ENCODE peak calls at places on chromosomes 3 and 15, in six cellular contexts. One of them, this sample, is unnamed.
A peak's percentile ranks its signal among the peaks of the same experiment; 100 is the strongest.

GRCh38 chr15:36938131-36938530 is 162.2 kb downstream of the MEIS2 start:
- DNase-seq in H9: no peak
- DNase-seq in endodermal cell: no peak
- DNase-seq in fibroblast of lung: no peak
- DNase-seq in neuronal stem cell: no peak
- DNase-seq in PC-3: no peak
- DNase-seq in this sample: no peak

GRCh38 chr3:158718490-158719170 is 13.6 kb downstream of the RARRES1 start:
- DNase-seq in fibroblast of lung: peak; percentile 98
- DNase-seq in PC-3: peak; percentile 95
- DNase-seq in H9: no peak
- DNase-seq in endodermal cell: no peak
- DNase-seq in neuronal stem cell: no peak
- DNase-seq in this sample: no peak

GRCh38 chr3:151087648-151088047 is 2.2 kb downstream of the MED12L start:
- DNase-seq in neuronal stem cell: no peak
- DNase-seq in endodermal cell: no peak
- DNase-seq in H9: no peak
- DNase-seq in PC-3: no peak
- DNase-seq in fibroblast of lung: no peak
- DNase-seq in this sample: no peak

GRCh38 chr3:33372218-33373081 is 67.8 kb downstream of the UBP1 start:
- DNase-seq in fibroblast of lung: peak; percentile 77
- DNase-seq in neuronal stem cell: peak; percentile 41
- DNase-seq in H9: no peak
- DNase-seq in endodermal cell: peak; percentile 69
- DNase-seq in PC-3: peak; percentile 84
- DNase-seq in this sample: peak; percentile 84

GRCh38 chr15:95598456-95598855 is 732.0 kb upstream of the NR2F2 start:
- DNase-seq in PC-3: no peak
- DNase-seq in endodermal cell: no peak
- DNase-seq in neuronal stem cell: no peak
- DNase-seq in H9: no peak
- DNase-seq in fibroblast of lung: no peak
- DNase-seq in this sample: no peak

GRCh38 chr3:46935989-46936620 is 40.4 kb downstream of the CCDC12 start:
- DNase-seq in neuronal stem cell: no peak
- DNase-seq in H9: no peak
- DNase-seq in endodermal cell: no peak
- DNase-seq in PC-3: no peak
- DNase-seq in fibroblast of lung: no peak
- DNase-seq in this sample: peak; percentile 69

GRCh38 chr3:130779486-130779885 is 32.9 kb upstream of the PIK3R4 start:
- DNase-seq in fibroblast of lung: no peak
- DNase-seq in endodermal cell: no peak
- DNase-seq in PC-3: no peak
- DNase-seq in neuronal stem cell: no peak
- DNase-seq in H9: no peak
- DNase-seq in this sample: no peak

GRCh38 chr3:189779166-189779565 is 148.0 kb downstream of the TP63 start:
- DNase-seq in H9: no peak
- DNase-seq in neuronal stem cell: no peak
- DNase-seq in endodermal cell: peak; percentile 50
- DNase-seq in PC-3: no peak
- DNase-seq in fibroblast of lung: no peak
- DNase-seq in this sample: no peak

GRCh38 chr3:47910777-47911440 is 105.3 kb downstream of the MAP4 start:
- DNase-seq in endodermal cell: peak; percentile 75
- DNase-seq in PC-3: peak; percentile 95
- DNase-seq in neuronal stem cell: no peak
- DNase-seq in H9: no peak
- DNase-seq in fibroblast of lung: peak; percentile 69
- DNase-seq in this sample: no peak

GRCh38 chr15:63792584-63792983 is 41.2 kb downstream of the HERC1 start:
- DNase-seq in PC-3: no peak
- DNase-seq in H9: no peak
- DNase-seq in endodermal cell: no peak
- DNase-seq in neuronal stem cell: no peak
- DNase-seq in fibroblast of lung: no peak
- DNase-seq in this sample: no peak

GRCh38 chr3:183158552-183159006 is 4.0 kb downstream of the LAMP3 start:
- DNase-seq in endodermal cell: peak; percentile 59
- DNase-seq in fibroblast of lung: peak; percentile 11
- DNase-seq in H9: no peak
- DNase-seq in PC-3: no peak
- DNase-seq in neuronal stem cell: no peak
- DNase-seq in this sample: peak; percentile 91

GRCh38 chr3:182913889-182914288 is 66.4 kb downstream of the DCUN1D1 start:
- DNase-seq in endodermal cell: no peak
- DNase-seq in H9: no peak
- DNase-seq in fibroblast of lung: no peak
- DNase-seq in PC-3: peak; percentile 18
- DNase-seq in neuronal stem cell: no peak
- DNase-seq in this sample: no peak

GRCh38 chr15:101498731-101499480 is 9.4 kb upstream of the PCSK6 start:
- DNase-seq in fibroblast of lung: no peak
- DNase-seq in H9: no peak
- DNase-seq in PC-3: no peak
- DNase-seq in neuronal stem cell: no peak
- DNase-seq in endodermal cell: peak; percentile 36
- DNase-seq in this sample: no peak

GRCh38 chr15:81813215-81813614 is 232.6 kb downstream of the MEX3B start:
- DNase-seq in fibroblast of lung: peak; percentile 8
- DNase-seq in neuronal stem cell: no peak
- DNase-seq in PC-3: peak; percentile 30
- DNase-seq in endodermal cell: peak; percentile 79
- DNase-seq in H9: peak; percentile 69
- DNase-seq in this sample: no peak

GRCh38 chr15:62845239-62846126 is 197.1 kb upstream of the TPM1 start:
- DNase-seq in neuronal stem cell: no peak
- DNase-seq in endodermal cell: peak; percentile 52
- DNase-seq in fibroblast of lung: no peak
- DNase-seq in PC-3: peak; percentile 62
- DNase-seq in H9: no peak
- DNase-seq in this sample: no peak

GRCh38 chr3:177473903-177474302 is 276.6 kb upstream of the TBL1XR1 start:
- DNase-seq in PC-3: no peak
- DNase-seq in H9: no peak
- DNase-seq in endodermal cell: no peak
- DNase-seq in neuronal stem cell: no peak
- DNase-seq in fibroblast of lung: no peak
- DNase-seq in this sample: no peak

GRCh38 chr3:166955549-166955948 is 424.5 kb downstream of the ZBBX start:
- DNase-seq in endodermal cell: no peak
- DNase-seq in neuronal stem cell: no peak
- DNase-seq in PC-3: peak; percentile 27
- DNase-seq in H9: no peak
- DNase-seq in fibroblast of lung: no peak
- DNase-seq in this sample: no peak

GRCh38 chr15:33753012-33753411 is 215.3 kb upstream of the CHRM5 start:
- DNase-seq in fibroblast of lung: no peak
- DNase-seq in H9: no peak
- DNase-seq in PC-3: no peak
- DNase-seq in endodermal cell: no peak
- DNase-seq in neuronal stem cell: no peak
- DNase-seq in this sample: no peak

GRCh38 chr15:27512281-27513001 is 541.5 kb downstream of the GABRG3 start:
- DNase-seq in endodermal cell: no peak
- DNase-seq in neuronal stem cell: no peak
- DNase-seq in PC-3: no peak
- DNase-seq in fibroblast of lung: no peak
- DNase-seq in H9: no peak
- DNase-seq in this sample: no peak

GRCh38 chr3:160126761-160127160 is 98.5 kb upstream of the C3orf80 start:
- DNase-seq in neuronal stem cell: no peak
- DNase-seq in endodermal cell: no peak
- DNase-seq in fibroblast of lung: no peak
- DNase-seq in PC-3: no peak
- DNase-seq in H9: no peak
- DNase-seq in this sample: no peak

GRCh38 chr15:68818671-68819450 is 1.8 kb downstream of the ANP32A start:
- DNase-seq in fibroblast of lung: peak; percentile 50
- DNase-seq in neuronal stem cell: peak; percentile 55
- DNase-seq in H9: no peak
- DNase-seq in PC-3: peak; percentile 35
- DNase-seq in endodermal cell: peak; percentile 87
- DNase-seq in this sample: peak; percentile 93

GRCh38 chr3:195440379-195440778 is 2.4 kb downstream of the ACAP2 start:
- DNase-seq in neuronal stem cell: no peak
- DNase-seq in endodermal cell: no peak
- DNase-seq in PC-3: no peak
- DNase-seq in fibroblast of lung: no peak
- DNase-seq in H9: no peak
- DNase-seq in this sample: no peak

GRCh38 chr15:85496551-85497545 is 116.4 kb downstream of the AKAP13 start:
- DNase-seq in H9: no peak
- DNase-seq in endodermal cell: no peak
- DNase-seq in PC-3: no peak
- DNase-seq in neuronal stem cell: no peak
- DNase-seq in fibroblast of lung: no peak
- DNase-seq in this sample: no peak

GRCh38 chr3:20539666-20540460 is 353.9 kb upstream of the SGO1 start:
- DNase-seq in fibroblast of lung: no peak
- DNase-seq in H9: no peak
- DNase-seq in neuronal stem cell: no peak
- DNase-seq in PC-3: no peak
- DNase-seq in endodermal cell: no peak
- DNase-seq in this sample: no peak

GRCh38 chr3:136678981-136679380 is 73.2 kb downstream of the STAG1 start:
- DNase-seq in neuronal stem cell: no peak
- DNase-seq in endodermal cell: no peak
- DNase-seq in fibroblast of lung: no peak
- DNase-seq in PC-3: no peak
- DNase-seq in H9: no peak
- DNase-seq in this sample: no peak

GRCh38 chr15:99306694-99307338 is 55.5 kb downstream of the LRRC28 start:
- DNase-seq in endodermal cell: peak; percentile 49
- DNase-seq in neuronal stem cell: peak; percentile 48
- DNase-seq in PC-3: no peak
- DNase-seq in H9: no peak
- DNase-seq in fibroblast of lung: peak; percentile 15
- DNase-seq in this sample: no peak

GRCh38 chr3:8622873-8623725 is 21.5 kb downstream of the SSUH2 start:
- DNase-seq in neuronal stem cell: peak; percentile 72
- DNase-seq in endodermal cell: peak; percentile 95
- DNase-seq in fibroblast of lung: peak; percentile 69
- DNase-seq in H9: peak; percentile 92
- DNase-seq in PC-3: peak; percentile 76
- DNase-seq in this sample: peak; percentile 83

GRCh38 chr3:134251731-134252391 is 1.2 kb upstream of the RYK start:
- DNase-seq in neuronal stem cell: no peak
- DNase-seq in H9: peak; percentile 51
- DNase-seq in endodermal cell: peak; percentile 70
- DNase-seq in PC-3: no peak
- DNase-seq in fibroblast of lung: no peak
- DNase-seq in this sample: no peak

GRCh38 chr3:124372784-124373183 is 357.5 kb upstream of the UMPS start:
- DNase-seq in neuronal stem cell: no peak
- DNase-seq in endodermal cell: peak; percentile 78
- DNase-seq in PC-3: no peak
- DNase-seq in fibroblast of lung: no peak
- DNase-seq in H9: peak; percentile 65
- DNase-seq in this sample: no peak

GRCh38 chr3:34022147-34022546 is 223.7 kb downstream of the PDCD6IP start:
- DNase-seq in fibroblast of lung: no peak
- DNase-seq in PC-3: no peak
- DNase-seq in H9: no peak
- DNase-seq in endodermal cell: no peak
- DNase-seq in neuronal stem cell: no peak
- DNase-seq in this sample: peak; percentile 68

GRCh38 chr3:123331006-123331405 is 117.9 kb downstream of the ADCY5 start:
- DNase-seq in fibroblast of lung: no peak
- DNase-seq in H9: no peak
- DNase-seq in PC-3: no peak
- DNase-seq in endodermal cell: no peak
- DNase-seq in neuronal stem cell: no peak
- DNase-seq in this sample: no peak

GRCh38 chr3:193845144-193845543 is 252.1 kb downstream of the OPA1 start:
- DNase-seq in H9: no peak
- DNase-seq in neuronal stem cell: no peak
- DNase-seq in fibroblast of lung: no peak
- DNase-seq in endodermal cell: peak; percentile 1
- DNase-seq in PC-3: no peak
- DNase-seq in this sample: no peak
- H3K9ac ChIP-seq in H9: no peak overlapping the region
- H3K9ac ChIP-seq in neuronal stem cell: no peak overlapping the region
- H3K9ac ChIP-seq in fibroblast of lung: no peak overlapping the region
- H3K9ac ChIP-seq in endodermal cell: no peak overlapping the region
- H3K9ac ChIP-seq in PC-3: no peak overlapping the region
- H3K9ac ChIP-seq in this sample: no peak overlapping the region

DNA sequence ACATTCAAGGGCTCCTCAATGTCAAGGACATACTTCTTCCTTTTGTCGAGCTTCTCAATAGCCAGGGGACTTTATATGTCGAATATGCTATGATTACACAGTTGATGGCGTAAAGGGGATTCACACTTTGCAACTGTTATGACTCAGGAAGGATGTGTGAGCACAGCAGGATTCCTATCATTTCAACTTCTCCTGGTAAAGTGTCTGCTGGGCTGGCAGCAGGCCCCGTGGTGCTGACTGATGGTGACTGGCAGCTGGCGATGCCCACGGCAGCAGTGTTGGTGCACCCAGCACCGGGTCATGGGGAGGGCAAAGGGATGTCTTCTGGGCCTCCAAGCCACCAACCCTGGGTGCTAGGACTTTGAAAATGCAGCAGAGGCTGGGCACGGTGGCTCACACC is 44.8 kb upstream of the GNB5 start:
- DNase-seq in H9: no peak
- DNase-seq in endodermal cell: no peak
- DNase-seq in fibroblast of lung: no peak
- DNase-seq in PC-3: no peak
- DNase-seq in neuronal stem cell: no peak
- DNase-seq in this sample: no peak
- H3K4me1 ChIP-seq in H9: no peaks in the 10 kb centered on the region
- H3K4me1 ChIP-seq in endodermal cell: peaks cover 2% of the 10 kb centered on the region
- H3K4me1 ChIP-seq in fibroblast of lung: no peaks in the 10 kb centered on the region
- H3K4me1 ChIP-seq in PC-3: no peaks in the 10 kb centered on the region
- H3K4me1 ChIP-seq in neuronal stem cell: peaks cover 4% of the 10 kb centered on the region
- H3K4me1 ChIP-seq in this sample: peaks cover 46% of the 10 kb centered on the region

DNA sequence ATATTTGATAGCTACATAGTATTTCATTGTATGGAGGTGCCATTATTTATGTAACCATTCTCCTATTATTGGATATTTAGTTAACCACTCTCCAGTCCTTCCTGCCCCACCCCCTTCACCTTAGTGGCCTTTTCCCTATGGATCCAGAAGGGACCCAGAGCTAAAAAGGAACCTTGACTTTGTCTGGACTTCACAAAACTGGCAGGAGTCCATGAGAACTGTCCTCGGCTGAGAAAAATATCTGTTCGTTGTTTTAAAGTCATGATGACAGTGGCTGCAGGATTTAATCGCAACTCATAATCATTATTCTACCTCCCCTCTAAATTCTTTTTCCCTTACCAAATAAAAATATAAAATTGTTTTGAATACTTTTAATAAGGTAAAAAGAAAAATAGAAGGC is 129.7 kb downstream of the CMSS1 start:
- DNase-seq in endodermal cell: no peak
- DNase-seq in H9: no peak
- DNase-seq in neuronal stem cell: no peak
- DNase-seq in PC-3: no peak
- DNase-seq in fibroblast of lung: no peak
- DNase-seq in this sample: no peak
- H3K9ac ChIP-seq in endodermal cell: no peak overlapping the region
- H3K9ac ChIP-seq in H9: no peak overlapping the region
- H3K9ac ChIP-seq in neuronal stem cell: no peak overlapping the region
- H3K9ac ChIP-seq in PC-3: no peak overlapping the region
- H3K9ac ChIP-seq in fibroblast of lung: no peak overlapping the region
- H3K9ac ChIP-seq in this sample: no peak overlapping the region

GRCh38 chr3:71253169-71253568 is 330.4 kb downstream of the FOXP1 start:
- DNase-seq in fibroblast of lung: no peak
- DNase-seq in PC-3: no peak
- DNase-seq in H9: no peak
- DNase-seq in neuronal stem cell: no peak
- DNase-seq in endodermal cell: no peak
- DNase-seq in this sample: no peak
- H3K4me1 ChIP-seq in fibroblast of lung: peaks cover 5% of the 10 kb centered on the region
- H3K4me1 ChIP-seq in PC-3: peaks cover 24% of the 10 kb centered on the region
- H3K4me1 ChIP-seq in H9: peaks cover under 1% of the 10 kb centered on the region
- H3K4me1 ChIP-seq in neuronal stem cell: peaks cover 7% of the 10 kb centered on the region
- H3K4me1 ChIP-seq in endodermal cell: peaks cover 15% of the 10 kb centered on the region
- H3K4me1 ChIP-seq in this sample: peaks cover 86% of the 10 kb centered on the region